ENCODE peak calls at places on chromosome 19, in eight cellular contexts. A is cardiac muscle cell, T is Peyer's patch, D is GM23248, P is bronchial epithelial cell, Y is heart left ventricle, M is sigmoid colon, J is endothelial cell of umbilical vein. N is an unnamed sample. For H3K27me3, the result is how much of the 10 kb centered on the place peaks cover.

GRCh38 chr19:7535993-7536685 is 622 bp downstream of the PNPLA6 start:
- DNase-seq in P (no peak), M (no peak), Y (no peak), T (no peak), D (no peak), A (no peak), J (no peak), N (no peak)

GRCh38 chr19:47598407-47599349 is 10.3 kb upstream of the BICRA start:
- DNase-seq in J (peak), Y (peak), P (peak), T (no peak), D (peak), A (peak), M (peak), N (peak)

GRCh38 chr19:33052352-33052972 is 12.2 kb downstream of the RHPN2 start:
- DNase-seq in T (no peak), J (no peak), Y (no peak), D (peak), A (peak), P (peak), M (no peak), N (no peak)

GRCh38 chr19:47258434-47258833 is 2.1 kb downstream of the CCDC9 start:
- DNase-seq in J (no peak), P (no peak), M (no peak), A (no peak), D (no peak), T (no peak), Y (no peak), N (no peak)

GRCh38 chr19:4379383-4380253 is 20.7 kb downstream of the SH3GL1 start:
- DNase-seq in T (peak), A (peak), Y (no peak), J (peak), M (peak), D (peak), P (peak), N (peak)

GRCh38 chr19:38736036-38736412 is 8.2 kb downstream of the CAPN12 start:
- DNase-seq in J (no peak), T (peak), P (no peak), D (peak), Y (peak), A (no peak), M (peak), N (peak)

GRCh38 chr19:49502866-49503581 is 6.8 kb downstream of the RPS11 start:
- DNase-seq in P (peak), M (no peak), Y (peak), D (peak), T (no peak), A (peak), J (peak), N (no peak)

GRCh38 chr19:39919976-39920375 is 14.5 kb downstream of the FCGBP start:
- DNase-seq in A (no peak), D (no peak), Y (no peak), T (no peak), J (no peak), P (no peak), M (no peak), N (peak)

GRCh38 chr19:10776900-10777650 is 58.9 kb downstream of the TMED1 start:
- DNase-seq in J (no peak), M (no peak), A (no peak), Y (no peak), P (no peak), T (peak), D (no peak), N (no peak)

GRCh38 chr19:19444694-19445155 is 39.2 kb downstream of the GATAD2A start:
- DNase-seq in A (peak), T (peak), Y (no peak), M (no peak), J (no peak), D (peak), P (peak), N (no peak)

GRCh38 chr19:46951236-46951986 is 68.2 kb upstream of the NPAS1 start:
- DNase-seq in M (no peak), T (no peak), D (peak), P (peak), A (no peak), Y (no peak), J (no peak), N (no peak)

GRCh38 chr19:42480335-42481095 is 37.8 kb upstream of the CXCL17 start:
- DNase-seq in A (peak), J (no peak), P (peak), Y (no peak), M (no peak), T (no peak), D (peak), N (peak)

GRCh38 chr19:22286151-22286810 is at the start of gene ZNF729:
- DNase-seq in T (no peak), D (no peak), J (no peak), Y (peak), P (no peak), M (no peak), A (no peak), N (no peak)

GRCh38 chr19:10644351-10645007 is 9.7 kb upstream of the ILF3 start:
- DNase-seq in A (peak), Y (peak), J (peak), D (peak), M (peak), P (peak), T (peak), N (peak)

GRCh38 chr19:41545547-41545946 is 30.4 kb upstream of the CEACAM21 start:
- DNase-seq in Y (no peak), A (no peak), M (peak), P (no peak), J (no peak), D (no peak), T (peak), N (no peak)

GRCh38 chr19:58374200-58374599 is 6.6 kb downstream of the ZNF837 start:
- DNase-seq in A (no peak), Y (no peak), D (peak), J (no peak), M (no peak), P (peak), T (no peak), N (no peak)

GRCh38 chr19:44374789-44375188 is 18.3 kb upstream of the ZNF112 start:
- DNase-seq in J (no peak), D (no peak), A (no peak), M (no peak), Y (no peak), T (no peak), P (no peak), N (no peak)

GRCh38 chr19:22634450-22634827 is 315 bp downstream of the ZNF492 start:
- DNase-seq in J (no peak), A (no peak), P (no peak), D (peak), Y (no peak), T (no peak), M (no peak), N (no peak)

GRCh38 chr19:589693-590395 is at the start of gene HCN2:
- DNase-seq in P (no peak), A (no peak), Y (no peak), M (no peak), D (peak), T (no peak), J (no peak), N (no peak)
- H3K27me3 ChIP-seq in P (under half), A (under half), Y (under half), M (half or more), D (under half), T (under half), J (under half), N (under half)

GRCh38 chr19:1513492-1514294 is 874 bp upstream of the ADAMTSL5 start:
- DNase-seq in D (peak), Y (no peak), A (peak), T (no peak), P (peak), M (no peak), J (no peak), N (peak)
- H3K27me3 ChIP-seq in D (under half), Y (under half), A (under half), T (under half), P (under half), M (under half), J (under half), N (under half)

GRCh38 chr19:2715470-2716274 is 5.5 kb downstream of the DIRAS1 start:
- DNase-seq in T (no peak), A (no peak), M (no peak), D (no peak), Y (no peak), P (no peak), J (no peak), N (no peak)

GRCh38 chr19:2714531-2715269 is 6.5 kb downstream of the DIRAS1 start:
- DNase-seq in T (no peak), Y (no peak), P (no peak), M (peak), A (no peak), D (no peak), J (no peak), N (no peak)

GRCh38 chr19:2717638-2718541 is 3.3 kb downstream of the DIRAS1 start:
- DNase-seq in A (no peak), P (no peak), J (no peak), T (no peak), D (no peak), M (peak), Y (no peak), N (no peak)

GRCh38 chr19:2716275-2716650 is 4.9 kb downstream of the DIRAS1 start:
- DNase-seq in P (no peak), A (no peak), T (no peak), J (no peak), D (no peak), M (peak), Y (no peak), N (no peak)

GRCh38 chr19:2716722-2717637 is 4.2 kb downstream of the DIRAS1 start:
- DNase-seq in T (no peak), M (peak), Y (no peak), J (no peak), P (no peak), A (no peak), D (no peak), N (no peak)
- H3K27me3 ChIP-seq in T (under half), M (half or more), Y (under half), J (under half), P (under half), A (under half), D (under half), N (under half)

GRCh38 chr19:17055636-17056035 is 19.6 kb downstream of the HAUS8 start:
- DNase-seq in A (no peak), P (no peak), D (no peak), Y (no peak), T (no peak), M (no peak), J (no peak), N (no peak)

GRCh38 chr19:17054746-17055145 is 20.5 kb downstream of the HAUS8 start:
- DNase-seq in Y (no peak), T (no peak), P (no peak), J (no peak), M (no peak), A (no peak), D (no peak), N (no peak)

GRCh38 chr19:17061205-17061604 is 14.0 kb downstream of the HAUS8 start:
- DNase-seq in T (no peak), D (no peak), J (no peak), M (no peak), P (no peak), A (no peak), Y (no peak), N (no peak)

GRCh38 chr19:17061691-17062090 is 13.6 kb downstream of the HAUS8 start:
- DNase-seq in T (no peak), P (no peak), A (no peak), J (no peak), M (no peak), D (no peak), Y (no peak), N (no peak)

DNA sequence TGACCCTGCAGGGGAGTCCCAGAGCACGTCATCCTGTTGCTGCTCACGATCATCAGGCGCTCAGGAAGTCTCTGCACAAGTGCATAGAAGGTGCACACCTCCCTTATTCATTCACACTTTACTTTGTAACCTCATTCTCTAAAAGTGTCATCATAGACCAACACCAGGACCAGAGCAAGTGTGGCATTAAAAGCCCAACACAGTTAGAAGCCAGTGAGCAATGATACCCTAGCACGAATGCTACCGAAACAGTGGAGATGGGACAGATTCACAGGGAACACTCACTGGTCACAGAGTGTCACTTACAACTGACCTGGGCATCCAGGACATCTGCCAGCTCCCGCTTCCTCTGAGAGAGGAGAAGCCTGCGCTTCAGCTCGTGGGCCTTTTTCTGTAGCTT is 17.0 kb downstream of the HAUS8 start:
- DNase-seq in T (no peak), M (no peak), D (peak), A (peak), P (no peak), J (no peak), Y (no peak), N (no peak)
- H3K27me3 ChIP-seq in T (under half), M (under half), D (under half), A (under half), P (under half), J (under half), Y (under half), N (under half)

GRCh38 chr19:35560677-35561076 is 2.8 kb downstream of the ATP4A start:
- DNase-seq in Y (no peak), J (no peak), P (no peak), D (no peak), M (no peak), T (no peak), A (no peak), N (no peak)
- H3K27me3 ChIP-seq in Y (under half), J (under half), P (under half), D (under half), M (half or more), T (under half), A (under half), N (under half)

DNA sequence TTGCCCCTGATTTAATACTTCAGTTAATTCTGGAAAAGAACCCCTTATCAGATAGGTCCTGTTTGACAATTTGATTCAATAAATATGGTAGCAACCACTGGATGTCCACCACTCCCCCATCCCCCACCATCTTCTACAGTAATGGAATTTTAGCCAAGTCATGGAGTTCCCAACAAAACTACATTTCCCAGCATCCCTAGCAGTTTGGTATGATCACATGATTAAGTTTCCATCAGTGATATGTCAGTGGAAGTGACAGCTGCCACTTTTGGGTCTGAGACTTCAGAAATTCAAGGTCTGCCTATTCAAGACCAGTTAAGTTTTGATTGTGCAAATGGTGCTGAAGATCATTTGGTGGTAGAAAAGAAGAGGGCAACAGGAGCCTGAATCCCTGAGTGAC is 85.5 kb downstream of the CACNA1A start:
- DNase-seq in J (no peak), P (no peak), A (no peak), D (no peak), Y (no peak), M (no peak), T (no peak), N (no peak)
- H3K27me3 ChIP-seq in J (under half), P (under half), A (under half), D (under half), Y (under half), M (under half), T (under half), N (under half)

DNA sequence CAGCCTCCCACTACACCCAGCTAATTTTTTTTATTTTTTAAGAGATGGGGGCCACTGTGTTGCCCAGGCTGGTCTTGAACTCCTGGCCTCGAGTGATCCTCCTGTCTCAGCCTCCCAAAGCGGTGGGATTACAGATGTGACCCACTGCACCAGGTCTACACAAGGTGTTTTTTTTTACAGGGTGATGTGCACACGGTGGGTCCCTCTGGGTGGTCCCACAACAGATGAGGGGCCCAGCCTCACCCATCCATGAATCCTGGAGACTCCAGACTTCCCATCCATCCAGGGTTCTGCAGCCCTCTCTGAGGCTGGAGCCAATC is 602 bp upstream of the KLF2 start:
- DNase-seq in A (no peak), J (no peak), D (no peak), T (no peak), M (no peak), P (no peak), Y (no peak), N (no peak)
- H3K27me3 ChIP-seq in A (under half), J (under half), D (under half), T (under half), M (under half), P (under half), Y (under half), N (under half)

DNA sequence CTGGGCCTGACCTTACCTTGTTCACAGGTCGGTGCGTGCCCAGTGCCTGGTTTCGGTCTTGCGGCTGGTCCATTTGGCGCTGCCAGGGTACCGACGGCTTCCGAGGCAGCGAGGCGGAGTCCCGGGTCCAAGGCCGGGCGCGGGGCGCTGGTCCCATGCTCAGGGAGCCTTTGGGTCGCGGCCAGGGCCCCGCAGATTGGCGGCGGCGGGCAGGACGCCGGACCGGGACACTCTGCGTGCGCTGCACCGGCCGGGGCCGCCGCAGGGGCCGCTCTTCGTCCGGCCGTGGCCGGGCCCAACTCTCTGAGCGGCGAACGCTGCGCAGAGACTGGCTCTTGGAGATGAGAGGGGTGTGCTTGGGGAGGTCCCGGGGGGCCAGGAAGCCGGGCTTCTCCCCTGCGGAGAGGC is 3.3 kb upstream of the WIZ start:
- DNase-seq in D (peak), Y (peak), M (no peak), A (peak), J (peak), T (no peak), P (no peak), N (no peak)
- H3K27me3 ChIP-seq in D (under half), Y (under half), M (under half), A (under half), J (under half), T (under half), P (under half), N (under half)

GRCh38 chr19:29532097-29532496 is 6.3 kb downstream of the VSTM2B start:
- DNase-seq in A (no peak), J (no peak), P (no peak), D (no peak), Y (no peak), T (no peak), M (no peak), N (no peak)
- H3K27me3 ChIP-seq in A (half or more), J (under half), P (under half), D (under half), Y (half or more), T (under half), M (half or more), N (under half)

N was measured in lung.